ENCODE peak calls at places on chromosome 2, in five cellular contexts. G, R, L, H and T are unnamed samples.

GRCh38 chr2:160940271-160940670 is 220.0 kb upstream of the TANK start:
- DNase-seq in G (no peak), R (no peak), H (peak), L (no peak), T (no peak)

GRCh38 chr2:3657881-3658280 is at the start of gene ALLC:
- DNase-seq in L (no peak), G (no peak), R (no peak), H (no peak), T (no peak)

GRCh38 chr2:54468643-54469042 is 12.5 kb downstream of the SPTBN1 start:
- DNase-seq in G (no peak), L (no peak), H (peak), R (no peak), T (no peak)

GRCh38 chr2:77228379-77228778 is 293.8 kb downstream of the LRRTM4 start:
- DNase-seq in L (no peak), H (no peak), G (no peak), R (no peak), T (no peak)

GRCh38 chr2:207128867-207129266 is 36.9 kb downstream of the KLF7 start:
- DNase-seq in R (no peak), G (no peak), H (no peak), L (no peak), T (no peak)

GRCh38 chr2:48530033-48530804 is at the start of gene STON1:
- DNase-seq in R (no peak), L (no peak), G (no peak), H (peak), T (no peak)

GRCh38 chr2:134203175-134203574 is 50.7 kb upstream of the MGAT5 start:
- DNase-seq in L (no peak), G (no peak), R (no peak), H (no peak), T (no peak)

GRCh38 chr2:46747297-46747818 is 168.2 kb downstream of the MCFD2 start:
- DNase-seq in R (no peak), L (no peak), G (peak), H (peak), T (no peak)

GRCh38 chr2:239895116-239895515 is 130.0 kb downstream of the NDUFA10 start:
- DNase-seq in L (no peak), G (no peak), H (no peak), R (no peak), T (no peak)

GRCh38 chr2:163682695-163683094 is 53.1 kb downstream of the FIGN start:
- DNase-seq in R (no peak), G (no peak), L (no peak), H (peak), T (no peak)

GRCh38 chr2:209771474-209772292 is at the start of gene UNC80:
- DNase-seq in R (peak), H (peak), L (no peak), G (no peak), T (no peak)

GRCh38 chr2:16478817-16479216 is 186.8 kb downstream of the CYRIA start:
- DNase-seq in R (no peak), L (no peak), G (no peak), H (no peak), T (peak)

GRCh38 chr2:177165103-177165583 is 47.5 kb upstream of the HNRNPA3 start:
- DNase-seq in H (peak), G (no peak), L (no peak), R (no peak), T (no peak)

GRCh38 chr2:10303634-10304378 is 1.1 kb downstream of the HPCAL1 start:
- DNase-seq in H (peak), G (peak), R (no peak), L (peak), T (no peak)